ENCODE peak calls at places on chromosome 11, in eight cellular contexts. C, Q, H, Z, M, R, I and A are unnamed samples.

GRCh38 chr11:77047007-77047927 is 13.1 kb downstream of the B3GNT6 start:
- DNase-seq in I (peak), Z (peak), C (peak), Q (peak), M (no peak), R (peak), H (peak), A (peak)

GRCh38 chr11:111795333-111795985 is 29.3 kb upstream of the PPP2R1B start:
- DNase-seq in Q (no peak), C (no peak), Z (no peak), R (no peak), I (no peak), M (no peak), H (no peak), A (no peak)

GRCh38 chr11:23897453-23898289 is 599.2 kb upstream of the LUZP2 start:
- DNase-seq in Q (no peak), C (no peak), R (no peak), I (no peak), M (no peak), Z (no peak), H (no peak), A (no peak)

GRCh38 chr11:79043726-79044125 is 397.1 kb downstream of the TENM4 start:
- DNase-seq in Q (no peak), I (no peak), H (no peak), R (no peak), M (no peak), Z (no peak), C (no peak), A (no peak)

GRCh38 chr11:43823851-43824250 is 56.8 kb upstream of the ALKBH3 start:
- DNase-seq in Z (no peak), C (no peak), I (no peak), Q (no peak), M (no peak), H (no peak), R (no peak), A (no peak)

GRCh38 chr11:59680287-59681154 is 11.7 kb upstream of the PATL1 start:
- DNase-seq in Q (no peak), M (no peak), R (peak), H (peak), C (peak), I (peak), Z (peak), A (peak)

GRCh38 chr11:16002942-16003341 is 353.4 kb downstream of the SOX6 start:
- DNase-seq in Q (no peak), I (no peak), C (no peak), M (no peak), Z (no peak), H (no peak), R (no peak), A (no peak)

GRCh38 chr11:33387586-33387985 is 130.4 kb downstream of the HIPK3 start:
- DNase-seq in R (no peak), Z (no peak), M (no peak), C (no peak), Q (no peak), H (no peak), I (peak), A (no peak)

GRCh38 chr11:34068098-34068497 is 16.6 kb downstream of the CAPRIN1 start:
- DNase-seq in I (no peak), Q (no peak), Z (no peak), C (no peak), H (no peak), M (no peak), R (no peak), A (no peak)

GRCh38 chr11:102762414-102762813 is 18.0 kb downstream of the MMP10 start:
- DNase-seq in M (no peak), Z (no peak), Q (no peak), C (no peak), H (no peak), I (no peak), R (no peak), A (no peak)

GRCh38 chr11:95092549-95093324 is 3.1 kb downstream of the ENDOD1 start:
- DNase-seq in H (no peak), Q (no peak), M (no peak), R (no peak), C (peak), I (no peak), Z (peak), A (no peak)